ENCODE peak calls at places on chromosome 5, in four cellular contexts. W is astrocyte of the spinal cord, R is BE2C, O is fibroblast of pulmonary artery. S is an unnamed sample.

GRCh38 chr5:33969572-33970452 is 14.7 kb downstream of the SLC45A2 start:
- DNase-seq in W (peak), R (no peak), O (peak), S (no peak)

GRCh38 chr5:133321833-133322420 is 270.1 kb downstream of the HSPA4 start:
- DNase-seq in W (no peak), R (no peak), O (no peak), S (no peak)

GRCh38 chr5:118199801-118200200 is 788.5 kb downstream of the DTWD2 start:
- DNase-seq in W (no peak), R (no peak), O (no peak), S (no peak)

GRCh38 chr5:68482199-68482598 is 266.6 kb downstream of the PIK3R1 start:
- DNase-seq in W (no peak), R (no peak), O (no peak), S (no peak)

GRCh38 chr5:77791926-77792325 is 15.8 kb upstream of the TBCA start:
- DNase-seq in W (no peak), R (no peak), O (no peak), S (no peak)

GRCh38 chr5:117690603-117691002 is 1116.0 kb upstream of the SEMA6A start:
- DNase-seq in W (no peak), R (no peak), O (no peak), S (no peak)

GRCh38 chr5:23158179-23158578 is 305.0 kb upstream of the CDH12 start:
- DNase-seq in W (no peak), R (no peak), O (no peak), S (no peak)

GRCh38 chr5:176742246-176743105 is 67.9 kb upstream of the UNC5A start:
- DNase-seq in W (no peak), R (no peak), O (no peak), S (no peak)

GRCh38 chr5:1141827-1142226 is 30.0 kb upstream of the SLC12A7 start:
- DNase-seq in W (no peak), R (no peak), O (no peak), S (no peak)

GRCh38 chr5:170503970-170504525 is at the start of gene KCNIP1:
- DNase-seq in W (no peak), R (peak), O (no peak), S (no peak)

GRCh38 chr5:157266286-157267007 is 524 bp downstream of the CYFIP2 start:
- DNase-seq in W (no peak), R (peak), O (no peak), S (no peak)
- TF ChIP-seq CTCF in W (no peak), R (no peak), O (no peak), S (peak)

GRCh38 chr5:140869555-140869886 is 764 bp downstream of the PCDHA11 start:
- DNase-seq in W (no peak), R (no peak), O (no peak), S (no peak)
- TF ChIP-seq CTCF in W (no peak), R (peak), O (no peak), S (no peak)

GRCh38 chr5:78805474-78806124 is 157.0 kb upstream of the LHFPL2 start:
- DNase-seq in W (no peak), R (no peak), O (no peak), S (no peak)

GRCh38 chr5:78806544-78806943 is 158.0 kb upstream of the LHFPL2 start:
- DNase-seq in W (no peak), R (no peak), O (peak), S (no peak)

GRCh38 chr5:78803386-78803785 is 154.8 kb upstream of the LHFPL2 start:
- DNase-seq in W (no peak), R (peak), O (peak), S (no peak)

GRCh38 chr5:78808380-78808779 is 159.8 kb upstream of the LHFPL2 start:
- DNase-seq in W (no peak), R (no peak), O (peak), S (no peak)

GRCh38 chr5:78804995-78805394 is 156.4 kb upstream of the LHFPL2 start:
- DNase-seq in W (no peak), R (no peak), O (no peak), S (no peak)
- TF ChIP-seq CTCF in W (no peak), R (no peak), O (no peak), S (no peak)

GRCh38 chr5:159581502-159582249 is 251.4 kb upstream of the IL12B start:
- DNase-seq in W (peak), R (no peak), O (peak), S (no peak)
- TF ChIP-seq CTCF in W (peak), R (no peak), O (peak), S (no peak)

S was measured in CD14-positive monocyte.